ENCODE peak calls at places on chromosomes 7 and 10, in six cellular contexts. W is GM23338, K is hippocampal formation, J is germinal center, Y is colonic mucosa, M is EL. Z is an unnamed sample.

GRCh38 chr10:28327494-28327886 is 24.6 kb upstream of the MPP7 start:
- DNase-seq in W (no peak), J (no peak), Y (no peak), M (peak; percentile 49), K (no peak), Z (peak; percentile 34)

GRCh38 chr10:3723706-3724225 is 61.2 kb downstream of the KLF6 start:
- DNase-seq in K (no peak), M (peak; percentile 15), J (no peak), Y (no peak), W (no peak), Z (no peak)

GRCh38 chr7:1720325-1720724 is 50.2 kb downstream of the ELFN1 start:
- DNase-seq in W (no peak), K (no peak), J (no peak), Y (no peak), M (no peak), Z (no peak)

GRCh38 chr10:124611738-124612137 is 132.4 kb downstream of the FAM53B start:
- DNase-seq in W (no peak), K (no peak), Y (no peak), M (no peak), J (no peak), Z (no peak)

GRCh38 chr7:29146082-29146706 is at the start of gene CPVL:
- DNase-seq in M (peak; percentile 2), W (peak; percentile 76), K (no peak), J (no peak), Y (peak; percentile 59), Z (no peak)

GRCh38 chr10:121978511-121978910 is 3.5 kb upstream of the NSMCE4A start:
- DNase-seq in W (no peak), K (no peak), J (no peak), Y (no peak), M (no peak), Z (no peak)

GRCh38 chr10:20622522-20623270 is 274.4 kb downstream of the NEBL start:
- DNase-seq in W (no peak), Y (no peak), J (no peak), K (no peak), M (no peak), Z (no peak)

GRCh38 chr10:71483135-71483534 is 86.4 kb downstream of the CDH23 start:
- DNase-seq in J (no peak), M (no peak), Y (no peak), W (no peak), K (no peak), Z (no peak)

GRCh38 chr10:63819753-63820347 is 298.6 kb downstream of the REEP3 start:
- DNase-seq in K (peak; percentile 32), W (peak; percentile 77), J (peak; percentile 7), M (peak; percentile 55), Y (peak; percentile 59), Z (peak; percentile 78)

GRCh38 chr7:45176091-45176490 is 18.5 kb downstream of the RAMP3 start:
- DNase-seq in K (no peak), Y (no peak), M (no peak), J (no peak), W (no peak), Z (no peak)

GRCh38 chr7:116177009-116177408 is 33.3 kb upstream of the TES start:
- DNase-seq in K (no peak), J (no peak), W (no peak), Y (no peak), M (peak; percentile 93), Z (no peak)

GRCh38 chr7:158992759-158993158 is 136.4 kb downstream of the DYNC2I1 start:
- DNase-seq in K (no peak), J (no peak), M (no peak), W (peak; percentile 32), Y (no peak), Z (no peak)

GRCh38 chr10:98030991-98031431 is 590 bp upstream of the CRTAC1 start:
- DNase-seq in W (peak; percentile 61), Y (no peak), K (no peak), M (no peak), J (no peak), Z (no peak)

GRCh38 chr7:152120776-152121175 is 95.3 kb downstream of the GALNT11 start:
- DNase-seq in W (no peak), Y (no peak), M (no peak), J (no peak), K (no peak), Z (no peak)

GRCh38 chr7:27123477-27124053 is 7.0 kb downstream of the HOXA4 start:
- DNase-seq in M (no peak), Y (peak; percentile 32), W (peak; percentile 31), J (no peak), K (no peak), Z (no peak)

GRCh38 chr7:40604601-40605438 is 470.0 kb downstream of the SUGCT start:
- DNase-seq in M (peak; percentile 15), W (peak; percentile 85), Y (peak; percentile 38), K (peak; percentile 6), J (peak; percentile 44), Z (peak; percentile 65)

GRCh38 chr10:80252296-80252887 is 37.1 kb downstream of the MAT1A start:
- DNase-seq in W (no peak), K (no peak), J (no peak), M (no peak), Y (no peak), Z (no peak)

GRCh38 chr7:100763556-100764140 is 30.3 kb downstream of the ZAN start:
- DNase-seq in W (no peak), J (no peak), K (no peak), M (no peak), Y (no peak), Z (no peak)

GRCh38 chr7:31311465-31312074 is 29.0 kb downstream of the NEUROD6 start:
- DNase-seq in K (no peak), Y (no peak), J (no peak), M (no peak), W (peak; percentile 35), Z (no peak)

GRCh38 chr10:60048146-60048545 is 141.8 kb upstream of the CCDC6 start:
- DNase-seq in Y (peak; percentile 46), J (no peak), K (no peak), M (peak; percentile 17), W (peak; percentile 92), Z (peak; percentile 18)

GRCh38 chr10:78231930-78232329 is 198.3 kb downstream of the RPS24 start:
- DNase-seq in M (no peak), Y (no peak), K (no peak), W (peak; percentile 47), J (no peak), Z (no peak)

GRCh38 chr7:149261321-149261828 is 621 bp upstream of the ZNF783 start:
- DNase-seq in Y (no peak), W (peak; percentile 38), J (no peak), M (peak; percentile 84), K (peak; percentile 15), Z (no peak)

GRCh38 chr10:48333856-48334255 is 27.4 kb downstream of the MAPK8 start:
- DNase-seq in W (no peak), M (peak; percentile 67), J (no peak), Y (no peak), K (no peak), Z (no peak)

GRCh38 chr7:34837826-34838225 is 179.8 kb downstream of the NPSR1 start:
- DNase-seq in M (peak; percentile 23), K (no peak), J (no peak), W (no peak), Y (no peak), Z (no peak)

GRCh38 chr7:96921231-96921630 is 84.1 kb upstream of the DLX6 start:
- DNase-seq in W (peak; percentile 12), K (no peak), Y (no peak), M (no peak), J (no peak), Z (no peak)

GRCh38 chr7:20219446-20220292 is 2.5 kb upstream of the MACC1 start:
- DNase-seq in K (no peak), W (peak; percentile 26), M (peak; percentile 84), Y (peak; percentile 88), J (peak; percentile 67), Z (peak; percentile 95)

GRCh38 chr7:155437836-155438235 is 20.1 kb upstream of the EN2 start:
- DNase-seq in W (no peak), M (no peak), Y (no peak), K (no peak), J (no peak), Z (no peak)

GRCh38 chr10:9957352-9957751 is 1060.3 kb upstream of the CELF2 start:
- DNase-seq in Y (no peak), K (no peak), M (peak; percentile 47), J (no peak), W (no peak), Z (no peak)

GRCh38 chr7:51303142-51303525 is 13.5 kb downstream of the COBL start:
- DNase-seq in Y (peak; percentile 16), M (no peak), K (no peak), J (no peak), W (no peak), Z (no peak)

GRCh38 chr10:74056081-74056818 is 58.3 kb downstream of the VCL start:
- DNase-seq in Y (no peak), K (no peak), M (peak; percentile 83), J (no peak), W (no peak), Z (peak; percentile 72)

Z was measured in endothelial cell of umbilical vein.